ENCODE peak calls at places on chromosomes 2 and 18, in seven cellular contexts. V is transverse colon, Q is ovary, S is A549, R is sigmoid colon, J is K562, P is GM12891. K is an unnamed sample.
A peak's percentile ranks its signal among the peaks of the same experiment; 100 is the strongest.

GRCh38 chr2:242075683-242076082 is 206.2 kb downstream of the RTP5 start:
- DNase-seq in J (no peak), S (peak; percentile 18), V (peak; percentile 88), R (no peak), P (no peak), Q (no peak), K (no peak)

GRCh38 chr2:42252464-42252863 is 83.3 kb downstream of the EML4 start:
- DNase-seq in R (no peak), P (no peak), S (no peak), Q (no peak), J (no peak), V (no peak), K (no peak)

GRCh38 chr2:263774-264492 is at the start of gene SH3YL1:
- DNase-seq in S (peak; percentile 14), R (peak; percentile 71), P (peak; percentile 37), V (peak; percentile 88), Q (peak; percentile 63), J (no peak), K (no peak)

GRCh38 chr2:223108376-223109100 is 56.5 kb downstream of the KCNE4 start:
- DNase-seq in S (no peak), J (no peak), R (no peak), Q (no peak), P (no peak), V (no peak), K (no peak)

GRCh38 chr18:27771571-27771970 is 405.4 kb downstream of the CDH2 start:
- DNase-seq in J (no peak), R (no peak), Q (no peak), V (no peak), S (no peak), P (no peak), K (no peak)

GRCh38 chr18:35641916-35642315 is 60.4 kb downstream of the GALNT1 start:
- DNase-seq in S (no peak), R (no peak), P (no peak), Q (no peak), J (no peak), V (no peak), K (no peak)

GRCh38 chr2:235607541-235608199 is 113.8 kb downstream of the AGAP1 start:
- DNase-seq in Q (no peak), R (no peak), J (no peak), P (no peak), V (no peak), S (no peak), K (no peak)

GRCh38 chr2:24616606-24617005 is 125.6 kb downstream of the NCOA1 start:
- DNase-seq in R (no peak), J (no peak), V (no peak), P (no peak), Q (no peak), S (no peak), K (no peak)

GRCh38 chr2:184597571-184597980 is 753 bp upstream of the ZNF804A start:
- DNase-seq in Q (no peak), S (no peak), V (peak; percentile 20), J (no peak), R (no peak), P (no peak), K (peak; percentile 56)

GRCh38 chr2:221322741-221323140 is 249.4 kb downstream of the EPHA4 start:
- DNase-seq in V (no peak), J (no peak), S (no peak), Q (no peak), P (no peak), R (no peak), K (no peak)

GRCh38 chr2:16481342-16481741 is 184.3 kb downstream of the CYRIA start:
- DNase-seq in Q (no peak), V (no peak), J (no peak), R (no peak), S (no peak), P (no peak), K (no peak)

GRCh38 chr2:19802088-19802806 is 99.5 kb downstream of the TTC32 start:
- DNase-seq in Q (no peak), P (no peak), R (no peak), V (no peak), S (no peak), J (no peak), K (no peak)

GRCh38 chr2:238296638-238297457 is 8.4 kb upstream of the PER2 start:
- DNase-seq in Q (peak; percentile 22), P (no peak), V (no peak), S (no peak), R (peak; percentile 56), J (no peak), K (no peak)

GRCh38 chr2:74334931-74335333 is 8.3 kb downstream of the SLC4A5 start:
- DNase-seq in Q (peak; percentile 83), J (peak; percentile 70), S (peak; percentile 81), P (peak; percentile 29), V (peak; percentile 86), R (peak; percentile 73), K (peak; percentile 64)

GRCh38 chr2:14616342-14616741 is 16.2 kb upstream of the LRATD1 start:
- DNase-seq in R (no peak), Q (no peak), J (no peak), P (no peak), S (no peak), V (no peak), K (no peak)

GRCh38 chr2:98086491-98087446 is at the start of gene VWA3B:
- DNase-seq in V (peak; percentile 91), Q (peak; percentile 79), J (peak; percentile 70), S (peak; percentile 60), R (peak; percentile 76), P (peak; percentile 77), K (peak; percentile 18)

GRCh38 chr2:99653433-99653832 is 163.6 kb upstream of the REV1 start:
- DNase-seq in Q (no peak), J (no peak), R (no peak), V (no peak), P (no peak), S (no peak), K (no peak)

GRCh38 chr2:200756618-200757321 is 54.9 kb upstream of the BZW1 start:
- DNase-seq in V (peak; percentile 47), Q (no peak), J (peak; percentile 23), S (peak; percentile 89), P (no peak), R (no peak), K (peak; percentile 81)

DNA sequence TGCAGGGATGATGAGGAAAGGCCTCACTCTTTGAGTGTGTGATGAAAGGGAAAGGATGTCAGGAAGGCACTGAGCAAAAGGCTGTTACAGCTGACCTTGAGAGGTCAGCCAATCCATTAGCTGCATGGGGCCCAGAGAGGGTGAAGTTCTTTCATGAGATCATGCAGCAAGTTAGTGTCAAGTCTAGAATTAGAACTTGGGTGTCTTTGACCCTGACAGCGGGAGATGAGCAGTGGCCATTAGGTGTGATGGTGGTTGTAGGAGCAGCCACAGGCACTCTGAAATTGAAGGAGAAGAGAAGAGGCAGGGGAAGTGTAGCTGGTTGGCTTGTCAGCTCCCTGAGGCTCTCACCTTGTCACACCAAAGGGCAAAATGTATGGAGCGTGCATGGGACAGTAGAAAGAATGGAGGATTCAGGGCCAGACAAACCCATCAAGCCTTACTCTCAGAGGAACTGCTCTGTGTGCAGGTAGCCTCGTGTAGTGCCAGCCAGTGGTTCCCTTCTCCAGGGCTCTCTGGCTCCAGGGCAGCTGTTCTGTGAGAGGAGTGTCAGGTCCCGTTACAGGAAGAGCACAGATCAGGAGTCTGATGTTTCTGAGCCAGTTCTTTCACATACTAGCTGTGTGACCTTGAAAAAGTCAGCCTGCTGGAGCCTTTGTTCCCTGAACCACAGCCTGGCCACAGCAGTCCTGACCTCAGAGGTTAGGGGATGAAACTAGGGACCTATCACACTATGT is 35.9 kb downstream of the MAP4K4 start:
- DNase-seq in Q (no peak), J (no peak), P (no peak), R (no peak), V (no peak), S (no peak), K (no peak)
- TF ChIP-seq POLR2A in Q (no peak), J (no peak), P (no peak), R (no peak), V (no peak), S (no peak), K (no peak)

DNA sequence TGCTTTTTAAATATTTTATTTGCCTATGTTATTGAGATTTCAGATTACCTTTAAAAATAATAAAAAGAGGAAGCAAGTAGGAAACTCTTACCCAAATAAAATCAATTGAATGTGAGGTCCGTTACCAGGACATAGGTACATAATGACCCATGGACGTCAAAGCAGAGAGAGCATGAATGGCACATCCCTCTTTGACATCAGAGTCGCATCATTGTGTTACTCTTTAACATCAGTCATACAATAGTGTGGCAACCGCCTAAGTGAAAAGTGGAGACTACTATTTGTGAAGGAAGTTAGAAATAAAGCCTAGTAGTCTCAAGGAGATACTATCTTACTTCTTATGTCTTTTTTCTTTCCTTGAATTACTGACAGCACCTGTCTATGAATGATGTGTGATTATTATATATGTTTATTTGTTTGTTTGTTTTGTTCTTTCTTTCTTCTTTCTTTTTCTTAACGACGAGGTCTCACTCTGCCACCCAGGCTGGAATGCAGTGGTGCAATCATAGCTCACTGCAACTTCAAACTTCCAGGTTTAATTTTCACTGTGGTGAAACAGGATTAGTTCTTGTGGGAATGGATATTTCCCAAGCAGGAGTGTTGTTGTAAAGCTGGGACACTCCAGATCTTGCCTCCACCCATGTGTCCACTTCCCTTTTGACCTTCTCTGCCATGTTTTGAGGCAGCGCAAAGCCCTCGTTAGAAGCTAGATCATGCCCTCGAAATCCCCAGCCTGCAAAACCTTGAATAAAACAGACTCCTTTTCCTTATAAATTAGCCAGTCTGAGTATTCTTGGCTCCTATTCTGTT is 407.2 kb upstream of the NETO1 start:
- DNase-seq in Q (no peak), J (no peak), V (no peak), S (peak; percentile 86), R (no peak), P (no peak), K (no peak)
- TF ChIP-seq POLR2A in Q (no peak), J (no peak), V (no peak), S (no peak), R (no peak), P (no peak), K (no peak)

DNA sequence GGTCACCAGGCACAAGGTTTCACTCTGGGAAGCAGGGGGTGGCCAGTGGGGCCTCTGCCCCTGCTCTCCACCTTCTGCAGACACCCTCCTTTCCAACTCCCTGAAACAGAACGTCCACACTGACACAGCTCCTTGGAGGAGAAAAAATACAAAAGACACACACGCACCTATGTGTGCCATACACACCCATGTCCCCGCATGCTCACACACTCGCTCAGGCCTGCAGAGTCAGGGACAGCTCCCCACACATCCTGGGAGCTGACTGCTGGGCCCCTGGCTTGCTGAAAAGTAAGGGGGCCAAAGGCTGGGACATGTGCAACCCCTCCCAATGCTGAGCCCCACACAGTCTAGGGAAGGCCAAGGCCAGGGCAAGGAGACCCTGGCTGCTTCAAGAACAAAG is 200.5 kb downstream of the TNS1 start:
- DNase-seq in Q (no peak), R (peak; percentile 66), J (no peak), V (no peak), P (no peak), S (no peak), K (no peak)
- TF ChIP-seq POLR2A in Q (no peak), R (no peak), J (no peak), V (no peak), P (no peak), S (no peak), K (no peak)

DNA sequence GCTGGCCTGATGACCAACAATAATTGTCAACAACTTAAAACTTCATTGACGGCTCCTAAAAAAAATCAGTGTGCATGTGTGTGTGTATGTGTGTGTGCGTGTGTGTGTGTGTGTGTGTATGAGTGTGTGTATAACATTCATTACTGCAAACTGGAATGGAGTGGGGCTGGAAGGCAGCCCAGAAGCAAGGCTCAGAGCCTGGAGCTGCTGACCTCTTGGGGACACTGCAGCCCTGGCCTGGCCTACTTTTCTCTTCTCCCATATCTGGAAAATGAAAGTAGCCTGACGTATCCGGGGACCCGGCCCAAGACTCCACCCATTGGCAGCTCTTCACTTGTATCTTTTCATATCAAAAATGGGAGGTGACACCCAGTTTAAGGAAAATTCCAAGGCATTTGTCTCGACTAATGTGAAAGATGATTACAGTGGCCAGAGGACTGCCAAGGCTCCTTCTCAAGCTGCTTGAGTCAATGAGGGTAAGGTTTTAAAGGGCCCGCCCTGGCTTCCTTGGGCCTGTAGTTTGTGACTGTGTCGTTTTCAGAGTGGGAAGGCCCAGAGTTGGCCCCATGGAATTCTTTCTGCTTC is 72.4 kb upstream of the IL1R1 start:
- DNase-seq in S (peak; percentile 93), Q (peak; percentile 82), V (peak; percentile 67), R (peak; percentile 91), P (no peak), J (peak; percentile 61), K (peak; percentile 70)
- TF ChIP-seq POLR2A in S (no peak), Q (no peak), V (no peak), R (no peak), P (no peak), J (no peak), K (no peak)

K was measured in H54.